ENCODE peak calls at places on chromosomes 13 and 19, in nine cellular contexts. U is neural progenitor cell, W is hepatocyte, A is fibroblast of lung, O is HepG2, X is GM12878, F is astrocyte, C is GM23248, B is HCT116. I is an unnamed sample.

GRCh38 chr13:33207616-33207964 is 78.0 kb downstream of the STARD13 start:
- DNase-seq in U (no peak), X (no peak), O (peak), A (peak), F (peak), W (peak), B (no peak), C (peak), I (no peak)

GRCh38 chr13:69319659-69320058 is 788.0 kb upstream of the ATXN8OS start:
- DNase-seq in C (no peak), O (no peak), A (peak), X (no peak), W (no peak), F (peak), U (no peak), B (no peak), I (no peak)

GRCh38 chr13:79782541-79783216 is 301.7 kb downstream of the NDFIP2 start:
- DNase-seq in B (no peak), W (peak), F (peak), C (no peak), X (no peak), O (peak), A (peak), U (peak), I (peak)

GRCh38 chr19:15323496-15324235 is 8.7 kb downstream of the BRD4 start:
- DNase-seq in A (peak), F (no peak), X (no peak), O (peak), U (no peak), B (no peak), C (peak), W (peak), I (no peak)

GRCh38 chr19:5436101-5436947 is 18.9 kb upstream of the ZNRF4 start:
- DNase-seq in A (peak), B (no peak), X (no peak), C (peak), W (peak), U (peak), O (no peak), F (peak), I (peak)

GRCh38 chr19:38661996-38662395 is 14.5 kb downstream of the ACTN4 start:
- DNase-seq in W (peak), A (no peak), B (no peak), O (no peak), C (no peak), F (no peak), U (no peak), X (no peak), I (no peak)

GRCh38 chr13:84649853-84650252 is 767.6 kb upstream of the SLITRK1 start:
- DNase-seq in X (no peak), C (peak), U (no peak), B (no peak), W (no peak), O (no peak), F (no peak), A (peak), I (no peak)

GRCh38 chr13:74070513-74070912 is 63.7 kb downstream of the KLF12 start:
- DNase-seq in X (no peak), C (no peak), A (no peak), U (no peak), O (no peak), W (no peak), B (no peak), F (no peak), I (no peak)

DNA sequence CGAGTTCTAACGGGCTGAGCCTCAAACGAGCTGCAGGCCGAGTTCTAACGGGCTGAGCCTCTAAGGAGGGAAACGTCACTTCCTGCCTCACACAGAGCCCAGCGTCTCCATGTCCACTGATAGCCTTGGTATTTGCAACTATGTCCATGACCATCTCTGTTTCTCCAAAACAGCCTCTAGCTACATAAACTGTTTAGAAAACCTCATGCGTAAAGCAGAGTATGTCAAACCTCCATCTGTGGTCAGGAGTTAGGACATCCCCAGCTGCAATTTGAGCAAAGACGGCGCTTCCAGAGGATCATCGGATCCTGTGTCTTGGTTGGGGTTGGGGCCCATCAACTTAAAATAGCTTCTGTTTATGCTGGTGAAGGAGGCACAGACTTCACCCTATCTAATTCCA is 20.8 kb downstream of the RASA3 start:
- DNase-seq in B (no peak), O (no peak), X (no peak), C (peak), F (no peak), A (no peak), U (no peak), W (no peak), I (no peak)
- TF ChIP-seq EZH2 in B (no peak), O (no peak), X (no peak), C (no peak), F (no peak), A (no peak), U (no peak), W (no peak), I (no peak)

DNA sequence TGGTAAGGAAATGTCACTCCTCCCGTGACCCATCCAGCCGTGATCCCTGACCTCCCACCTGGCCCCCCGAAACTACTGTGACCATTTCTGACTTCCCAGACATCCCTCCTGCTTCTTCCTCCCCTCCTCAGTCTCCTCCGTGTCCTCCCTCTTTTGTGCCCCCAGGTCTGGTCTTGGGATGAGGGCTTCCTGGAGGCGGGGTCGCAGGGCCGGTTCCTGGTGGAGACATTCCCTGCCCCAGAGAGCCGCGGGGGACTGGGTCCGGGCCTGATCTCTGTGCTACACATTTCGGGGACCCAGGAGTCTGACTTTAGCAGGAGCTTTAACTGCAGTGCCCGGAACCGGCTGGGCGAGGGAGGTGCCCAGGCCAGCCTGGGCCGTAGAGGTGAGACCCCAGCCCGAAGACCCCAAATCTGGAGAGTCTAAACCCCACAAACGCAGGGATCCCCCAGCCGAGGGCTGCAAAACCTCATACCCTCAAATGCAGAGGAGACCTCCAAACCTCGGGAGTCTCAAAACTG is 5.0 kb downstream of the KIRREL2 start:
- DNase-seq in U (peak), W (no peak), F (no peak), A (no peak), O (no peak), B (no peak), C (no peak), X (no peak), I (peak)
- H2AFZ ChIP-seq in U (peak), W (no peak), F (no peak), A (no peak), O (no peak), B (no peak), C (no peak), X (no peak), I (peak)

DNA sequence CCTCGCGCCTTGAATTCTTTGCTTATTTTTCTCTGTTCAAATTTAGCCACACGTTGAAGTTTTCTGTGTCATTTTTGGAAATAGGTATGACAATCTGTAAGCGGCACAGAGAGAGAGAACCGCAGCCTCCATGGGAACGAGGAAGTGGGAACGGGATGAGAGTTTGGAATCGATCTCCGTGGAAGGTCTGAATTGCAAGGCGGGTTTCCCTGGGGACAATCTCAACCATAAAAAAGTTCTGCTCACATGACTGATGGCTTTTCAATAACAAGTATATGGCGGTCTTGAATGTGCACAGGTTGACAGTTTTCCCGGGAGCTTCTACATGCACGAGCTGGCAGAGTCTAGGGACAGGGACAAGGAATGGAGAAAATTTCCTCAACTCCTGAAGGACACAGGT is 90.9 kb downstream of the INSR start:
- DNase-seq in B (no peak), F (no peak), O (no peak), X (no peak), U (no peak), C (no peak), W (no peak), A (no peak), I (no peak)
- H3K27ac ChIP-seq in B (no peak), F (no peak), O (peak), X (no peak), U (no peak), C (no peak), W (peak), A (no peak), I (no peak)

GRCh38 chr19:31249217-31249616 is 100.0 kb downstream of the TSHZ3 start:
- DNase-seq in C (no peak), F (no peak), A (no peak), B (no peak), X (no peak), W (no peak), O (no peak), U (no peak), I (no peak)
- TF ChIP-seq EZH2 in C (no peak), F (no peak), A (no peak), B (no peak), X (no peak), W (no peak), O (no peak), U (no peak), I (no peak)

GRCh38 chr19:35123573-35123972 is 8.0 kb downstream of the FXYD3 start:
- DNase-seq in A (no peak), F (no peak), X (no peak), W (no peak), C (peak), O (no peak), B (no peak), U (no peak), I (no peak)
- H2AFZ ChIP-seq in A (no peak), F (no peak), X (no peak), W (no peak), C (peak), O (no peak), B (no peak), U (peak), I (peak)

DNA sequence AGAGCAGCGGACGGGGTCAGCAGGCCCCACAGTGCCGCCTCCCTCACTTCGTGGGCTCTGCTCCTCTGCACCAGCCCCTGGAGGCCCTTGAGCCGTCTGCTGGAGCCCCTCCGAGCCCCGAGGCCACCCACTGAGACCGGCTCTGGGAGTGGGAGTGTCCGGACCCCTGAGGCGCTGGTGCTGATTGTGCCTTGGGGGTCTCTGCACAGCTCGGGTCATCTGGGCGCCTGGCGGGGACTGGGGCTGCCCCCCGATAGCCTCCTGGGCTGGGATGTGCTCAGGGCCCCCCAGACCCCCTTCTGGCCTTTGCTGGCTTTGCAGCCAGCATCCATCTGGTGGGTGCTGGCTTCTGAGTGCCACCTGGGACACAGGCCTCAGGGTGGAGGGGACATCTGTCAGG is 15.4 kb downstream of the CBARP start:
- DNase-seq in U (no peak), W (no peak), B (no peak), O (no peak), A (no peak), X (no peak), F (no peak), C (no peak), I (no peak)
- H3K27ac ChIP-seq in U (no peak), W (no peak), B (peak), O (no peak), A (no peak), X (no peak), F (no peak), C (no peak), I (no peak)

DNA sequence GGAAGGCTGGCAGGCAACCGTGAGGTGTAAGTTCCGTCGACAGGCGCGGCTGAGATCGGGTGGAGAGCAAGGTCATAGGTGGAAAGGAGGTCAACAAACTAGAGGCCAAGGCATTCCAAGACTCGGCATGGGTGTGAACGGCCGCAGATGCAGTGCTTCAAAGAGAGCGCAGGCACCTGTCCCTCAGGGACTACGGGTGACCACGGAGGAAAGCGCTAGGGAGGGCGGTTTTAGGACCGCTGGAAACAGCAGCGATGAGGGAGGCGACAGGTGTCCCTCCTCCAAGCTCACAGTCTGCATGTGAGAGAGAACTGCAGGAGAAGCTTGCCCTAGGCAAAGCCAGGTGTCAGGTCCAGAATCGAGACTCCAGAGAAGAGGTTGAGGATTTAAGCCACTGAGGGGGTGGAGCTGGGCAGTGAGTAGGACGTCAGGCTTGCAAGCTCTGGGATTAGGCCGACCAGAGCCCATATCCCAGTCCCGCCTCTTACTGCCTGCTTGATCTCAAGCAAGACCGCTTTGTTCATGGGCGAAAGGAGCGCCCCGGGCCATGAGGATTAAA is 1.6 kb upstream of the MLNR start:
- DNase-seq in C (peak), U (peak), A (peak), F (no peak), X (no peak), W (no peak), O (no peak), B (no peak), I (peak)
- TF ChIP-seq EZH2 in C (peak), U (no peak), A (no peak), F (peak), X (no peak), W (peak), O (no peak), B (no peak), I (no peak)

DNA sequence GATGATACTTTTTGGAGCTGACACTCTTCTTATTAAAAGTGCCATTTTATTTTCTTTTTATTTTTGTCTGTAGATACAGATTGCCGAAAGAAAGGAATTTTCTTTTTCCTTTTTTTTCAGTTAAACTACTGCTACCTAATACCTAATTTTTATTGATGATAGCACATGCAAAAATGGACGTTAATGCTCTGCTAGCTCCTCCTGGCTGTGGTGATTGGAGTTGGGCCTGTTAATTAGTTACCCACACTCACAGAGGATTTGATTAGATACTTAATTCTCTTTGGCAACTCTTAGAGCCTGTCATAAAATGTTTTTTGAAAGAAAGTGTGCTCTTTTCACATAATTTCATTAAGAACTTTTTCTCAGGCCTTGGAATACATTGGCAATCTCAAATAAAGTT is 366.8 kb downstream of the DCT start:
- DNase-seq in B (no peak), O (no peak), A (no peak), X (no peak), C (peak), F (no peak), W (no peak), U (no peak), I (no peak)
- H2AFZ ChIP-seq in B (no peak), O (no peak), A (no peak), X (no peak), C (no peak), F (no peak), W (no peak), U (no peak), I (no peak)

GRCh38 chr13:111486801-111487200 is 166.4 kb downstream of the TEX29 start:
- DNase-seq in F (no peak), A (no peak), B (no peak), U (no peak), O (no peak), X (no peak), W (no peak), C (no peak), I (no peak)
- H3K27ac ChIP-seq in F (no peak), A (no peak), B (no peak), U (no peak), O (no peak), X (no peak), W (no peak), C (no peak), I (no peak)

GRCh38 chr19:46297700-46298476 is 1.0 kb downstream of the HIF3A start:
- DNase-seq in X (no peak), U (peak), C (no peak), O (no peak), F (no peak), W (peak), A (no peak), B (no peak), I (no peak)
- TF ChIP-seq EZH2 in X (no peak), U (no peak), C (no peak), O (no peak), F (no peak), W (no peak), A (no peak), B (no peak), I (no peak)

I was measured in GM23338.